ENCODE peak calls at places on chromosomes 12 and 14, in nine cellular contexts. B is astrocyte; C is spleen; Z is CD4-positive, alpha-beta T cell; G is neural crest cell; J is lower lobe of right lung; K is endothelial cell of umbilical vein; P is ascending aorta; M is AG04450. T is an unnamed sample.

GRCh38 chr12:14901228-14901562 is 15.5 kb upstream of the MGP start:
- DNase-seq in K (no peak), Z (no peak), C (no peak), J (no peak), P (no peak), B (no peak), G (no peak), M (no peak), T (no peak)

GRCh38 chr14:91893659-91894058 is 26.3 kb upstream of the TC2N start:
- DNase-seq in G (no peak), P (no peak), M (no peak), Z (no peak), K (no peak), C (no peak), B (no peak), J (no peak), T (peak)

GRCh38 chr14:32941668-32942065 is 3.0 kb downstream of the NPAS3 start:
- DNase-seq in G (no peak), M (no peak), C (no peak), B (no peak), J (no peak), Z (no peak), P (no peak), K (no peak), T (no peak)

GRCh38 chr12:54021006-54021405 is 7.2 kb upstream of the HOXC6 start:
- DNase-seq in G (no peak), Z (no peak), B (no peak), M (no peak), K (no peak), C (no peak), J (no peak), P (no peak), T (no peak)

GRCh38 chr12:13241833-13242232 is 45.3 kb downstream of the EMP1 start:
- DNase-seq in C (no peak), K (no peak), G (no peak), M (no peak), Z (no peak), P (no peak), J (no peak), B (no peak), T (no peak)

GRCh38 chr12:62732861-62733427 is 202.0 kb downstream of the PPM1H start:
- DNase-seq in G (no peak), Z (no peak), B (peak), K (peak), C (no peak), M (no peak), J (no peak), P (no peak), T (peak)

GRCh38 chr12:112979281-112979680 is 962 bp downstream of the OAS2 start:
- DNase-seq in B (no peak), J (no peak), M (no peak), P (no peak), G (no peak), C (peak), Z (peak), K (no peak), T (no peak)

GRCh38 chr14:92647499-92648279 is 100.7 kb downstream of the LGMN start:
- DNase-seq in J (no peak), M (no peak), P (no peak), Z (no peak), K (no peak), C (peak), G (no peak), B (no peak), T (peak)

GRCh38 chr12:50845021-50845647 is 2.4 kb downstream of the TMPRSS12 start:
- DNase-seq in K (no peak), J (no peak), P (no peak), G (no peak), C (no peak), M (no peak), Z (no peak), B (no peak), T (no peak)

GRCh38 chr14:51730094-51730493 is 78.4 kb downstream of the FRMD6 start:
- DNase-seq in Z (no peak), K (no peak), M (no peak), G (no peak), B (no peak), P (no peak), C (no peak), J (no peak), T (no peak)

GRCh38 chr14:54085137-54085810 is 128.6 kb upstream of the BMP4 start:
- DNase-seq in P (no peak), G (no peak), Z (no peak), J (no peak), M (no peak), C (no peak), B (peak), K (no peak), T (no peak)

GRCh38 chr12:95118138-95118787 is 44.8 kb upstream of the NR2C1 start:
- DNase-seq in M (peak), B (peak), J (no peak), Z (no peak), P (no peak), K (peak), C (no peak), G (no peak), T (no peak)

GRCh38 chr12:132596016-132596415 is 14.4 kb downstream of the LRCOL1 start:
- DNase-seq in J (no peak), P (no peak), B (peak), M (no peak), C (no peak), K (no peak), Z (no peak), G (no peak), T (no peak)

GRCh38 chr12:79329933-79330332 is 360.8 kb downstream of the PAWR start:
- DNase-seq in C (no peak), K (peak), M (peak), B (peak), J (no peak), P (no peak), G (no peak), Z (no peak), T (no peak)

GRCh38 chr12:6161124-6161882 is 36.8 kb upstream of the VWF start:
- DNase-seq in C (peak), G (no peak), K (peak), B (peak), P (no peak), J (no peak), M (peak), Z (no peak), T (no peak)

GRCh38 chr14:31038521-31039166 is 12.5 kb upstream of the STRN3 start:
- DNase-seq in C (no peak), P (no peak), G (no peak), M (no peak), J (no peak), B (no peak), K (peak), Z (no peak), T (no peak)

GRCh38 chr12:46089414-46090162 is 99.2 kb upstream of the SCAF11 start:
- DNase-seq in C (no peak), M (no peak), J (no peak), K (no peak), Z (no peak), B (no peak), G (no peak), P (no peak), T (no peak)

GRCh38 chr12:92378682-92379479 is 233.2 kb upstream of the BTG1 start:
- DNase-seq in Z (no peak), J (no peak), M (no peak), C (no peak), G (no peak), K (no peak), B (no peak), P (no peak), T (no peak)

GRCh38 chr12:6230321-6231110 is 30.3 kb downstream of the CD9 start:
- DNase-seq in G (peak), M (no peak), B (peak), J (peak), Z (peak), C (peak), P (peak), K (no peak), T (peak)

GRCh38 chr12:107475900-107476299 is 209.7 kb upstream of the PWP1 start:
- DNase-seq in Z (no peak), G (no peak), C (no peak), J (no peak), P (no peak), K (no peak), M (no peak), B (no peak), T (no peak)
- TF ChIP-seq CTCF in Z (no peak), G (no peak), C (no peak), J (no peak), P (no peak), K (no peak), M (no peak), B (no peak), T (no peak)

DNA sequence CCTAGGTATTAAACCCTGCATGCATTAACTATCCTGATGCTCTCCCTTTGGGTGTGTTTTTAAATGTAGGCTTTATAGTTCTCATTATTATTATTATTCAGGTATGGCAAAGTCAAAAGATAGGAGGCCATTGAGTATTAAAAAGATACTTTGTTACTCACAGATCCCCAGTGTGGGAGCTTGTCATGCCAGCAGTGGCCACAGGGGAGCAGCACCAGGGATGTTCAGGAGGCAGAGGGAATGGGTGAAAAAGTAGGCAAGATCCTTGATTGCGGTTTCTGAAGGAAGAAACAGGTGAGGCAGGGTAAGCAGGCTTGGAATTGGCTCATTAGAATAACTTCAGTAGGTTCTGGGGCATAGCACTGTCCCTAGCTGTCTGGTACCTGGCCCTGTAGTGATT is 382.2 kb downstream of the MED13L start:
- DNase-seq in Z (no peak), G (no peak), K (no peak), C (no peak), P (no peak), B (no peak), M (no peak), J (no peak), T (no peak)
- TF ChIP-seq CTCF in Z (no peak), G (peak), K (no peak), C (no peak), P (no peak), B (peak), M (peak), J (no peak), T (peak)

GRCh38 chr12:59834659-59835474 is 239.0 kb downstream of the SLC16A7 start:
- DNase-seq in M (no peak), Z (no peak), G (no peak), J (no peak), K (no peak), B (peak), P (no peak), C (no peak), T (no peak)
- TF ChIP-seq CTCF in M (peak), Z (peak), G (peak), J (peak), K (peak), B (peak), P (peak), C (peak), T (peak)

GRCh38 chr12:76346236-76346635 is 2.0 kb downstream of the BBS10 start:
- DNase-seq in K (no peak), G (no peak), M (no peak), P (no peak), B (peak), J (no peak), Z (no peak), C (no peak), T (no peak)

GRCh38 chr12:76346798-76347420 is 1.3 kb downstream of the BBS10 start:
- DNase-seq in B (peak), C (no peak), K (peak), G (no peak), Z (no peak), P (no peak), M (no peak), J (no peak), T (no peak)

GRCh38 chr12:76345569-76345968 is 2.6 kb downstream of the BBS10 start:
- DNase-seq in J (no peak), C (no peak), M (no peak), G (no peak), Z (no peak), K (no peak), P (no peak), B (no peak), T (no peak)

DNA sequence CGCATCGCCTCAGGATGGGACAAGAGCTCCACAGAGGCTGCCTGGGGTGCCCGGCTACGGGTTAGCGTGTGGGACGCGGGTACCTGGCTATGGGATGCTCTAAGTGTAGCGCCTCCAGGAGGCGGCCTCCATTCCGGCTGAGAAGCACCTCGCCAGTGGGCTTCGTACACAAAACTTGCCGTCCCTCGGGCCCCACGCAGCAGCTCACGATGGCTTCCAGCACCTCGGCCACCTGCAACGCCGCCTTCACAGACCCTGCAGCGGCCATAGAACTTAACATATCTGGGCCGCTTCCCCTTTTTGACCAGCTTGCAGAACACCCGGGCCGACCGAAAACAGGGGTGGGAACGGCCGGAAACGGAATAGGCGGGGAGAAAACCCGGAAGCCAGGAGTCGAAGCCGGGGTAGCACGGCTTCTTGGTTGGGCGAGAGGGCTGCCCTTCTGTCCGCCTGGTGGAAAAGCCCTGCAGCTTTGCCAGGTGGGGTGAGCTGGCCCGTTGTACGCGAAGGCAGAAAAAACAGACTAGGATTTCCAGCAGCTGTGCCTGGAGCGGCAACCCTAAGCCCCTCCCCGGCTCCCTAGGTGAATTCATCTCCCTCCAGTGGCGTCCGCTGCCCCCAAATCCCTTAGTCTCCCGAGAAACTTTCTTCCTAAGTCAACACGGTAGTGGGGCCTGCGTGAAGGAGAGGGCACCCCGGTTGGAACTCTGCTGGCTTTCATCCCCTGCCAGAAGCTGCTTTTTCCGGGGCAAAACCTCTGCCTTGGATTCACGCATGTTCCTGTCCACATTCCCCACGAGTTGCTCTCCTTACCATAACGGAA is at the start of gene BBS10:
- DNase-seq in Z (peak), G (peak), C (peak), M (peak), P (peak), K (peak), J (peak), B (peak), T (peak)
- TF ChIP-seq CTCF in Z (peak), G (peak), C (peak), M (peak), P (peak), K (peak), J (peak), B (peak), T (peak)

GRCh38 chr14:99441157-99441870 is 39.3 kb downstream of the SETD3 start:
- DNase-seq in C (no peak), Z (no peak), K (no peak), P (no peak), M (no peak), G (no peak), J (no peak), B (no peak), T (no peak)
- TF ChIP-seq CTCF in C (no peak), Z (no peak), K (no peak), P (no peak), M (peak), G (peak), J (no peak), B (no peak), T (no peak)

DNA sequence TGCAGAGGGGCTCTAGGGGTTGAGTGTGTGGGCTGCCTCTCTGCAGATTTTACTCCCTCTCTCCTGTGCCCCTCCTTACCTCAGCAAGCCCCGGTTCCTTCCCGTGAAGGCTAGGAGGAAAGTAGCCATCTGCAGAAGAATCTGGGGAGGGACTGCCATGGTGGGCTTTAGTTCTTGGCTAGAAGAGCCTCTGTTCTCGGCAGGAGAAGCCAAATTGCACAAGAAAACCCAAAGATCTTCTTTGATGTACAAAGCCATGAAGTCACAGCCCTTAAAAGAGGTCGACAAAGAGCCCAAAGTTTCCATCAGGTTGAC is 23.5 kb downstream of the CKAP4 start:
- DNase-seq in C (no peak), G (no peak), B (no peak), J (no peak), K (no peak), Z (no peak), P (no peak), M (no peak), T (no peak)
- TF ChIP-seq CTCF in C (no peak), G (no peak), B (no peak), J (peak), K (no peak), Z (peak), P (no peak), M (no peak), T (peak)

DNA sequence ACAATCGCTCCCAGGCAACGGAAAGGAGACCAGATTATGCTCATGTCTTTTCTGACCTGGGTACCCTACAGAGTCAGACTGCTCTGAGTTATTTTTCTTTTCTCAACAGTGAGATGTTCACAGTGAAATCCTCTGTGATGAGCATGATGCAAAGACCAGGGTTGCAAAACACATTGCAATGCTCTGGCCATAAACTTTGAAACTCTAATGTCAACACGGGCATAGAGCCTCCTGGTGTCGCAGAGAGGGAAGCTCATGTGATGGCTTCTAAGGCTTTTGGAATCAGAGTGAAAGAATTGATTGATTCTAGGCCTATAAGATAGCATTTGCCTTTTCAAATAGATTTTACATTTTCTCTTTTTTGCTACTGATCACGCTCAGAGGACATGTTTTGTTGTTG is 193.4 kb downstream of the RASSF9 start:
- DNase-seq in K (no peak), B (no peak), G (no peak), J (no peak), Z (no peak), M (peak), P (no peak), C (no peak), T (no peak)
- TF ChIP-seq CTCF in K (no peak), B (no peak), G (peak), J (no peak), Z (no peak), M (peak), P (no peak), C (no peak), T (no peak)